ENCODE peak calls at places on chromosomes 12 and 14, in eight cellular contexts. One of them, this sample, is unnamed. For H3K27me3, the result is how much of the 10 kb centered on the place peaks cover.

GRCh38 chr14:89378119-89378518 is 38.9 kb downstream of the FOXN3 start:
- DNase-seq in left ventricle myocardium inferior: no peak
- DNase-seq in HepG2: no peak
- DNase-seq in CD8-positive, alpha-beta T cell: no peak
- DNase-seq in CD8-positive, alpha-beta memory T cell: no peak
- DNase-seq in pancreas: no peak
- DNase-seq in heart left ventricle: no peak
- DNase-seq in HCT116: no peak
- DNase-seq in this sample: no peak

GRCh38 chr14:100072783-100073346 is 7.6 kb downstream of the EVL start:
- DNase-seq in left ventricle myocardium inferior: no peak
- DNase-seq in HepG2: no peak
- DNase-seq in CD8-positive, alpha-beta T cell: no peak
- DNase-seq in CD8-positive, alpha-beta memory T cell: peak
- DNase-seq in pancreas: no peak
- DNase-seq in heart left ventricle: no peak
- DNase-seq in HCT116: peak
- DNase-seq in this sample: no peak

GRCh38 chr14:94158239-94158888 is 15.8 kb upstream of the PPP4R4 start:
- DNase-seq in left ventricle myocardium inferior: no peak
- DNase-seq in HepG2: no peak
- DNase-seq in CD8-positive, alpha-beta T cell: no peak
- DNase-seq in CD8-positive, alpha-beta memory T cell: no peak
- DNase-seq in pancreas: no peak
- DNase-seq in heart left ventricle: no peak
- DNase-seq in HCT116: no peak
- DNase-seq in this sample: no peak

GRCh38 chr14:93263416-93263815 is 56.4 kb downstream of the UBR7 start:
- DNase-seq in left ventricle myocardium inferior: no peak
- DNase-seq in HepG2: no peak
- DNase-seq in CD8-positive, alpha-beta T cell: no peak
- DNase-seq in CD8-positive, alpha-beta memory T cell: no peak
- DNase-seq in pancreas: no peak
- DNase-seq in heart left ventricle: no peak
- DNase-seq in HCT116: no peak
- DNase-seq in this sample: no peak

GRCh38 chr12:123465084-123465483 is 7.1 kb downstream of the SNRNP35 start:
- DNase-seq in left ventricle myocardium inferior: no peak
- DNase-seq in HepG2: no peak
- DNase-seq in CD8-positive, alpha-beta T cell: no peak
- DNase-seq in CD8-positive, alpha-beta memory T cell: no peak
- DNase-seq in pancreas: no peak
- DNase-seq in heart left ventricle: peak
- DNase-seq in HCT116: no peak
- DNase-seq in this sample: no peak

GRCh38 chr12:59699408-59700144 is 103.7 kb downstream of the SLC16A7 start:
- DNase-seq in left ventricle myocardium inferior: no peak
- DNase-seq in HepG2: no peak
- DNase-seq in CD8-positive, alpha-beta T cell: no peak
- DNase-seq in CD8-positive, alpha-beta memory T cell: no peak
- DNase-seq in pancreas: no peak
- DNase-seq in heart left ventricle: no peak
- DNase-seq in HCT116: no peak
- DNase-seq in this sample: no peak

GRCh38 chr12:121611306-121611705 is 15.0 kb upstream of the ORAI1 start:
- DNase-seq in left ventricle myocardium inferior: no peak
- DNase-seq in HepG2: no peak
- DNase-seq in CD8-positive, alpha-beta T cell: no peak
- DNase-seq in CD8-positive, alpha-beta memory T cell: peak
- DNase-seq in pancreas: no peak
- DNase-seq in heart left ventricle: no peak
- DNase-seq in HCT116: no peak
- DNase-seq in this sample: no peak

GRCh38 chr12:57049890-57050289 is at the start of gene MYO1A:
- DNase-seq in left ventricle myocardium inferior: no peak
- DNase-seq in HepG2: peak
- DNase-seq in CD8-positive, alpha-beta T cell: no peak
- DNase-seq in CD8-positive, alpha-beta memory T cell: no peak
- DNase-seq in pancreas: no peak
- DNase-seq in heart left ventricle: no peak
- DNase-seq in HCT116: no peak
- DNase-seq in this sample: no peak

GRCh38 chr12:48765753-48766162 is 23.1 kb downstream of the ADCY6 start:
- DNase-seq in left ventricle myocardium inferior: no peak
- DNase-seq in HepG2: no peak
- DNase-seq in CD8-positive, alpha-beta T cell: no peak
- DNase-seq in CD8-positive, alpha-beta memory T cell: no peak
- DNase-seq in pancreas: no peak
- DNase-seq in heart left ventricle: no peak
- DNase-seq in HCT116: no peak
- DNase-seq in this sample: peak

GRCh38 chr14:92914087-92914656 is 8.8 kb upstream of the CHGA start:
- DNase-seq in left ventricle myocardium inferior: no peak
- DNase-seq in HepG2: peak
- DNase-seq in CD8-positive, alpha-beta T cell: peak
- DNase-seq in CD8-positive, alpha-beta memory T cell: no peak
- DNase-seq in pancreas: no peak
- DNase-seq in heart left ventricle: peak
- DNase-seq in HCT116: no peak
- DNase-seq in this sample: no peak

GRCh38 chr12:68474467-68475204 is 136.1 kb upstream of the RAP1B start:
- DNase-seq in left ventricle myocardium inferior: no peak
- DNase-seq in HepG2: no peak
- DNase-seq in CD8-positive, alpha-beta T cell: no peak
- DNase-seq in CD8-positive, alpha-beta memory T cell: no peak
- DNase-seq in pancreas: no peak
- DNase-seq in heart left ventricle: no peak
- DNase-seq in HCT116: no peak
- DNase-seq in this sample: no peak

GRCh38 chr12:42790761-42791151 is 201.2 kb upstream of the PRICKLE1 start:
- DNase-seq in left ventricle myocardium inferior: no peak
- DNase-seq in HepG2: no peak
- DNase-seq in CD8-positive, alpha-beta T cell: no peak
- DNase-seq in CD8-positive, alpha-beta memory T cell: no peak
- DNase-seq in pancreas: no peak
- DNase-seq in heart left ventricle: no peak
- DNase-seq in HCT116: peak
- DNase-seq in this sample: no peak

GRCh38 chr12:132622437-132623071 is 4.0 kb downstream of the P2RX2 start:
- DNase-seq in left ventricle myocardium inferior: no peak
- DNase-seq in HepG2: no peak
- DNase-seq in CD8-positive, alpha-beta T cell: no peak
- DNase-seq in CD8-positive, alpha-beta memory T cell: no peak
- DNase-seq in pancreas: no peak
- DNase-seq in heart left ventricle: no peak
- DNase-seq in HCT116: no peak
- DNase-seq in this sample: no peak

GRCh38 chr12:11827096-11827841 is 177.8 kb downstream of the ETV6 start:
- DNase-seq in left ventricle myocardium inferior: no peak
- DNase-seq in HepG2: no peak
- DNase-seq in CD8-positive, alpha-beta T cell: no peak
- DNase-seq in CD8-positive, alpha-beta memory T cell: no peak
- DNase-seq in pancreas: peak
- DNase-seq in heart left ventricle: peak
- DNase-seq in HCT116: no peak
- DNase-seq in this sample: peak

GRCh38 chr12:46265102-46265501 is 3.7 kb downstream of the SLC38A1 start:
- DNase-seq in left ventricle myocardium inferior: no peak
- DNase-seq in HepG2: no peak
- DNase-seq in CD8-positive, alpha-beta T cell: no peak
- DNase-seq in CD8-positive, alpha-beta memory T cell: no peak
- DNase-seq in pancreas: no peak
- DNase-seq in heart left ventricle: no peak
- DNase-seq in HCT116: no peak
- DNase-seq in this sample: no peak

GRCh38 chr12:46771268-46771837 is 54.4 kb downstream of the SLC38A4 start:
- DNase-seq in left ventricle myocardium inferior: no peak
- DNase-seq in HepG2: no peak
- DNase-seq in CD8-positive, alpha-beta T cell: no peak
- DNase-seq in CD8-positive, alpha-beta memory T cell: no peak
- DNase-seq in pancreas: no peak
- DNase-seq in heart left ventricle: no peak
- DNase-seq in HCT116: no peak
- DNase-seq in this sample: no peak

GRCh38 chr12:124411291-124411878 is 116.5 kb downstream of the RFLNA start:
- DNase-seq in left ventricle myocardium inferior: no peak
- DNase-seq in HepG2: no peak
- DNase-seq in CD8-positive, alpha-beta T cell: no peak
- DNase-seq in CD8-positive, alpha-beta memory T cell: no peak
- DNase-seq in pancreas: no peak
- DNase-seq in heart left ventricle: peak
- DNase-seq in HCT116: no peak
- DNase-seq in this sample: peak

GRCh38 chr12:52926596-52927241 is 21.8 kb upstream of the KRT8 start:
- DNase-seq in left ventricle myocardium inferior: no peak
- DNase-seq in HepG2: no peak
- DNase-seq in CD8-positive, alpha-beta T cell: no peak
- DNase-seq in CD8-positive, alpha-beta memory T cell: no peak
- DNase-seq in pancreas: no peak
- DNase-seq in heart left ventricle: no peak
- DNase-seq in HCT116: no peak
- DNase-seq in this sample: no peak

GRCh38 chr14:36690301-36691020 is 28.8 kb downstream of the PAX9 start:
- DNase-seq in left ventricle myocardium inferior: no peak
- DNase-seq in HepG2: no peak
- DNase-seq in CD8-positive, alpha-beta T cell: no peak
- DNase-seq in CD8-positive, alpha-beta memory T cell: no peak
- DNase-seq in pancreas: no peak
- DNase-seq in heart left ventricle: no peak
- DNase-seq in HCT116: no peak
- DNase-seq in this sample: no peak

DNA sequence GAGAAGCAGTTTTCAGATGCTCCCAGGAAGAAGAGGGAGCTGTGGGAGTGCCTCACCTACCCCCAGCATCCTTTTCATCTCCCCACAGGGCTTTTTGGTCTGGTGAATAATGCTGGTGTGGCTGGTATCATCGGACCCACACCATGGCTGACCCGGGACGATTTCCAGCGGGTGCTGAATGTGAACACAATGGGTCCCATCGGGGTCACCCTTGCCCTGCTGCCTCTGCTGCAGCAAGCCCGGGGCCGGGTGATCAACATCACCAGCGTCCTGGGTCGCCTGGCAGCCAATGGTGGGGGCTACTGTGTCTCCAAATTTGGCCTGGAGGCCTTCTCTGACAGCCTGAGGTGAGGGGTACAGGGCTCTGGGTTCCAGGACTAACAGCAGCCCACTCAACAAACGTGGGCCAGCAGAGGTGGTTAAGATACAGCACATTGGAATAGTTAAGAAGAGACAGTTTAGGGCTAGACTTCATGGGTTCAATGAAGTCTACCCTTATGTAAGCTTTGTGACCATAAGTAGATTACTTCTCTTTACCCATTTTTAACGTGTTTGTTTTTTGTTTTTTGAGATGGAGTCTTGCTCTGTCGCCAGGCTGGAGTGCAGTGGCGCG is 1.5 kb downstream of the RDH5 start:
- DNase-seq in left ventricle myocardium inferior: no peak
- DNase-seq in HepG2: no peak
- DNase-seq in CD8-positive, alpha-beta T cell: no peak
- DNase-seq in CD8-positive, alpha-beta memory T cell: no peak
- DNase-seq in pancreas: no peak
- DNase-seq in heart left ventricle: peak
- DNase-seq in HCT116: no peak
- DNase-seq in this sample: peak
- H3K4me3 ChIP-seq in left ventricle myocardium inferior: peak
- H3K4me3 ChIP-seq in HepG2: no peak
- H3K4me3 ChIP-seq in CD8-positive, alpha-beta T cell: no peak
- H3K4me3 ChIP-seq in CD8-positive, alpha-beta memory T cell: no peak
- H3K4me3 ChIP-seq in pancreas: no peak
- H3K4me3 ChIP-seq in heart left ventricle: no peak
- H3K4me3 ChIP-seq in HCT116: no peak
- H3K4me3 ChIP-seq in this sample: no peak

DNA sequence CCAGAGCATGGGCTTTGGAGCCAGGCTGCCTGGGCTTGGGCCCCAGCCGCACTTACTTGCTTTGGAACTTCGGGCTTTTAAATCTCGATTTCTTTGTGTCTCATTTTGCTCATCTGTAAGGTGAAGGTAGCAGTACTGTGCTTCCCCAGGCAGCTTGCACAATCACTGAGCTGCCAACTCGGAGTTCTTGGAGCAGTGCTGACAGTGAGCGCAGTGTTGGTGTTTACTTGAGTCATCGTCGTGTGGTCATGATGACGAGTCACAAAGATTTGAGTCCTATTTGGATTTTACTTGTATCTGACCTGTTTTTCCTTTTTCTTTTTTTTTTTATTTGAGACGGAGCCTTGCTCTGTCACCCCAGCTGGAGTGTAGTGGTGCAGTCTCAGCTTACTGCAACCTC is 31.3 kb upstream of the ATF1 start:
- DNase-seq in left ventricle myocardium inferior: no peak
- DNase-seq in HepG2: no peak
- DNase-seq in CD8-positive, alpha-beta T cell: no peak
- DNase-seq in CD8-positive, alpha-beta memory T cell: no peak
- DNase-seq in pancreas: no peak
- DNase-seq in heart left ventricle: no peak
- DNase-seq in HCT116: peak
- DNase-seq in this sample: no peak
- H3K27ac ChIP-seq in left ventricle myocardium inferior: no peak
- H3K27ac ChIP-seq in HepG2: no peak
- H3K27ac ChIP-seq in CD8-positive, alpha-beta T cell: no peak
- H3K27ac ChIP-seq in CD8-positive, alpha-beta memory T cell: no peak
- H3K27ac ChIP-seq in pancreas: no peak
- H3K27ac ChIP-seq in heart left ventricle: no peak
- H3K27ac ChIP-seq in HCT116: no peak
- H3K27ac ChIP-seq in this sample: no peak

GRCh38 chr12:110846615-110847566 is at the start of gene CCDC63:
- DNase-seq in left ventricle myocardium inferior: peak
- DNase-seq in HepG2: peak
- DNase-seq in CD8-positive, alpha-beta T cell: peak
- DNase-seq in CD8-positive, alpha-beta memory T cell: no peak
- DNase-seq in pancreas: peak
- DNase-seq in heart left ventricle: peak
- DNase-seq in HCT116: peak
- DNase-seq in this sample: peak
- H3K27me3 ChIP-seq in left ventricle myocardium inferior: under half
- H3K27me3 ChIP-seq in HepG2: under half
- H3K27me3 ChIP-seq in CD8-positive, alpha-beta T cell: under half
- H3K27me3 ChIP-seq in CD8-positive, alpha-beta memory T cell: under half
- H3K27me3 ChIP-seq in pancreas: under half
- H3K27me3 ChIP-seq in heart left ventricle: under half
- H3K27me3 ChIP-seq in HCT116: under half
- H3K27me3 ChIP-seq in this sample: under half

DNA sequence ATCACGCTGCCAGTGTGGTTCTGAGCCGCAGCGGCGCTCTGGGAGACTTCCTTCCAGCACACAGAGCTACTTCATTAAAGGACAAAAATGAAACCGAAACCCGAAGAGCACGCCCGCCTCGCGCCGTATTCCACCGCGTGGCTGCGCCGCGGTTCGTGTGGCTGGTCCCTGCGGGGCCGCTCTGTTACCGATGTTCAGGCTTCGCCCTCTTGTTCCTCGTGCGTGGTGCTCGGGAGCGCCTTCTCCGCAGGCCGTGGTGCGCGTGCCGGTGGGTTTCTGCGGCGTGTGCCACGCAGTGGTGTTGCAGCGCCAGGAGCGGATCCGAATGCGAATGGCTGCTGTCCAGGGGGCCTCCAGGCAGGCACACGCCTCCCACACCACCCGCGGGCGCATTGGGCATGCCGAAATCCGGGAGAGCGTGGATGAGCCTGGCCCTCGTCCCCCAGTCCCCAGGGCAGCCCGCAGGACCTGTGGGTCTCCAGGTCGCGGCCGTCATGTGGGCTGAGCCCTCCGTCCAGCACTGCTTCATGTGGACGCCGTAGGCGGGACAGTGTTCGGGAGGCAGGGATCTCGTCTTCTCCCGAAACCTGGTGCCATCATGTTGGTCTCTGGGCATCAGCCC is 91.2 kb downstream of the ADGRD1 start:
- DNase-seq in left ventricle myocardium inferior: no peak
- DNase-seq in HepG2: no peak
- DNase-seq in CD8-positive, alpha-beta T cell: no peak
- DNase-seq in CD8-positive, alpha-beta memory T cell: no peak
- DNase-seq in pancreas: no peak
- DNase-seq in heart left ventricle: no peak
- DNase-seq in HCT116: no peak
- DNase-seq in this sample: peak
- H3K4me3 ChIP-seq in left ventricle myocardium inferior: no peak
- H3K4me3 ChIP-seq in HepG2: no peak
- H3K4me3 ChIP-seq in CD8-positive, alpha-beta T cell: no peak
- H3K4me3 ChIP-seq in CD8-positive, alpha-beta memory T cell: no peak
- H3K4me3 ChIP-seq in pancreas: no peak
- H3K4me3 ChIP-seq in heart left ventricle: no peak
- H3K4me3 ChIP-seq in HCT116: no peak
- H3K4me3 ChIP-seq in this sample: no peak